ENCODE peak calls at places on chromosomes 7 and 10, in six cellular contexts. O, H, P, L, T and E are unnamed samples.

GRCh38 chr10:1195828-1196227 is 139.6 kb downstream of the WDR37 start:
- DNase-seq in O (no peak), H (no peak), P (no peak), L (no peak), T (no peak), E (no peak)

GRCh38 chr7:7210475-7211237 is 28.3 kb downstream of the C1GALT1 start:
- DNase-seq in O (no peak), H (no peak), P (no peak), L (no peak), T (no peak), E (no peak)

GRCh38 chr7:82389847-82390246 is 53.7 kb downstream of the CACNA2D1 start:
- DNase-seq in O (no peak), H (no peak), P (no peak), L (no peak), T (peak), E (no peak)

GRCh38 chr7:71942115-71942514 is 470.0 kb downstream of the CALN1 start:
- DNase-seq in O (no peak), H (no peak), P (no peak), L (no peak), T (no peak), E (no peak)

GRCh38 chr7:105773030-105773460 is 103.4 kb downstream of the ATXN7L1 start:
- DNase-seq in O (no peak), H (no peak), P (no peak), L (no peak), T (no peak), E (no peak)

GRCh38 chr10:74585231-74586087 is 240.9 kb upstream of the KAT6B start:
- DNase-seq in O (no peak), H (peak), P (no peak), L (no peak), T (peak), E (no peak)

GRCh38 chr10:30384791-30385201 is 35.7 kb upstream of the MTPAP start:
- DNase-seq in O (no peak), H (peak), P (no peak), L (no peak), T (peak), E (peak)

GRCh38 chr10:102133373-102134195 is 744 bp downstream of the PPRC1 start:
- DNase-seq in O (peak), H (peak), P (no peak), L (peak), T (peak), E (peak)

GRCh38 chr10:87504667-87505365 is at the start of gene MINPP1:
- DNase-seq in O (peak), H (peak), P (peak), L (peak), T (peak), E (peak)

GRCh38 chr10:131068760-131069159 is 242.8 kb downstream of the TCERG1L start:
- DNase-seq in O (no peak), H (no peak), P (no peak), L (no peak), T (no peak), E (no peak)

GRCh38 chr10:3902054-3902808 is 117.2 kb upstream of the KLF6 start:
- DNase-seq in O (no peak), H (peak), P (no peak), L (no peak), T (peak), E (peak)